ENCODE peak calls at places on chromosomes 13 and 19, in ten cellular contexts. One of them, this sample, is unnamed.

GRCh38 chr13:46640843-46641242 is 87.9 kb downstream of the LRCH1 start:
- DNase-seq in NB4: peak; percentile 45
- DNase-seq in omental fat pad: no peak
- DNase-seq in mucosa of descending colon: no peak
- DNase-seq in lower leg skin: no peak
- DNase-seq in PC-9: no peak
- DNase-seq in type B pancreatic cell: no peak
- DNase-seq in AG10803: no peak
- DNase-seq in esophagus squamous epithelium: no peak
- DNase-seq in Panc1: no peak
- DNase-seq in this sample: no peak

GRCh38 chr13:50406831-50407230 is 391.6 kb downstream of the KCNRG start:
- DNase-seq in lower leg skin: no peak
- DNase-seq in omental fat pad: no peak
- DNase-seq in type B pancreatic cell: no peak
- DNase-seq in esophagus squamous epithelium: no peak
- DNase-seq in PC-9: no peak
- DNase-seq in AG10803: no peak
- DNase-seq in NB4: no peak
- DNase-seq in Panc1: no peak
- DNase-seq in mucosa of descending colon: no peak
- DNase-seq in this sample: no peak

GRCh38 chr13:80386592-80386991 is 45.7 kb upstream of the SPRY2 start:
- DNase-seq in omental fat pad: no peak
- DNase-seq in PC-9: no peak
- DNase-seq in type B pancreatic cell: no peak
- DNase-seq in mucosa of descending colon: no peak
- DNase-seq in AG10803: no peak
- DNase-seq in esophagus squamous epithelium: no peak
- DNase-seq in lower leg skin: no peak
- DNase-seq in Panc1: no peak
- DNase-seq in NB4: no peak
- DNase-seq in this sample: no peak

GRCh38 chr19:39038098-39038497 is 5.7 kb upstream of the FBXO27 start:
- DNase-seq in NB4: peak; percentile 39
- DNase-seq in type B pancreatic cell: no peak
- DNase-seq in Panc1: no peak
- DNase-seq in omental fat pad: no peak
- DNase-seq in lower leg skin: no peak
- DNase-seq in esophagus squamous epithelium: no peak
- DNase-seq in AG10803: peak; percentile 27
- DNase-seq in mucosa of descending colon: no peak
- DNase-seq in PC-9: no peak
- DNase-seq in this sample: peak; percentile 69

GRCh38 chr13:95356916-95357315 is 55.7 kb upstream of the ABCC4 start:
- DNase-seq in AG10803: no peak
- DNase-seq in type B pancreatic cell: no peak
- DNase-seq in lower leg skin: no peak
- DNase-seq in NB4: no peak
- DNase-seq in omental fat pad: no peak
- DNase-seq in esophagus squamous epithelium: no peak
- DNase-seq in PC-9: no peak
- DNase-seq in mucosa of descending colon: no peak
- DNase-seq in Panc1: no peak
- DNase-seq in this sample: no peak

GRCh38 chr13:110014719-110015118 is 228.3 kb upstream of the IRS2 start:
- DNase-seq in PC-9: no peak
- DNase-seq in type B pancreatic cell: no peak
- DNase-seq in esophagus squamous epithelium: no peak
- DNase-seq in NB4: no peak
- DNase-seq in omental fat pad: no peak
- DNase-seq in lower leg skin: no peak
- DNase-seq in mucosa of descending colon: no peak
- DNase-seq in AG10803: no peak
- DNase-seq in Panc1: no peak
- DNase-seq in this sample: no peak

GRCh38 chr13:82758056-82758455 is 1124.2 kb downstream of the SLITRK1 start:
- DNase-seq in AG10803: peak; percentile 17
- DNase-seq in NB4: peak; percentile 40
- DNase-seq in type B pancreatic cell: no peak
- DNase-seq in mucosa of descending colon: no peak
- DNase-seq in lower leg skin: no peak
- DNase-seq in esophagus squamous epithelium: no peak
- DNase-seq in Panc1: no peak
- DNase-seq in PC-9: no peak
- DNase-seq in omental fat pad: no peak
- DNase-seq in this sample: no peak

GRCh38 chr13:113220141-113220598 is 10.8 kb downstream of the CUL4A start:
- DNase-seq in mucosa of descending colon: peak; percentile 70
- DNase-seq in omental fat pad: no peak
- DNase-seq in type B pancreatic cell: no peak
- DNase-seq in lower leg skin: no peak
- DNase-seq in NB4: no peak
- DNase-seq in Panc1: no peak
- DNase-seq in PC-9: no peak
- DNase-seq in AG10803: no peak
- DNase-seq in esophagus squamous epithelium: no peak
- DNase-seq in this sample: no peak

GRCh38 chr13:61286148-61286745 is 129.4 kb downstream of the PCDH20 start:
- DNase-seq in esophagus squamous epithelium: no peak
- DNase-seq in lower leg skin: no peak
- DNase-seq in type B pancreatic cell: no peak
- DNase-seq in NB4: peak; percentile 44
- DNase-seq in mucosa of descending colon: no peak
- DNase-seq in AG10803: no peak
- DNase-seq in Panc1: no peak
- DNase-seq in omental fat pad: no peak
- DNase-seq in PC-9: no peak
- DNase-seq in this sample: no peak

GRCh38 chr13:84654654-84655244 is 772.5 kb upstream of the SLITRK1 start:
- DNase-seq in lower leg skin: no peak
- DNase-seq in type B pancreatic cell: no peak
- DNase-seq in omental fat pad: no peak
- DNase-seq in mucosa of descending colon: no peak
- DNase-seq in AG10803: no peak
- DNase-seq in NB4: no peak
- DNase-seq in Panc1: no peak
- DNase-seq in esophagus squamous epithelium: no peak
- DNase-seq in PC-9: no peak
- DNase-seq in this sample: no peak

GRCh38 chr13:61036715-61037114 is 378.9 kb downstream of the PCDH20 start:
- DNase-seq in Panc1: no peak
- DNase-seq in mucosa of descending colon: no peak
- DNase-seq in lower leg skin: no peak
- DNase-seq in PC-9: no peak
- DNase-seq in esophagus squamous epithelium: no peak
- DNase-seq in type B pancreatic cell: no peak
- DNase-seq in omental fat pad: no peak
- DNase-seq in NB4: no peak
- DNase-seq in AG10803: no peak
- DNase-seq in this sample: no peak

GRCh38 chr19:3986260-3987041 is 1.2 kb upstream of the EEF2 start:
- DNase-seq in NB4: peak; percentile 82
- DNase-seq in AG10803: peak; percentile 80
- DNase-seq in type B pancreatic cell: no peak
- DNase-seq in PC-9: peak; percentile 70
- DNase-seq in lower leg skin: no peak
- DNase-seq in mucosa of descending colon: no peak
- DNase-seq in Panc1: no peak
- DNase-seq in esophagus squamous epithelium: no peak
- DNase-seq in omental fat pad: no peak
- DNase-seq in this sample: peak; percentile 62

GRCh38 chr13:26280295-26280694 is 26.4 kb downstream of the CDK8 start:
- DNase-seq in NB4: no peak
- DNase-seq in PC-9: no peak
- DNase-seq in esophagus squamous epithelium: no peak
- DNase-seq in lower leg skin: no peak
- DNase-seq in mucosa of descending colon: no peak
- DNase-seq in type B pancreatic cell: no peak
- DNase-seq in omental fat pad: no peak
- DNase-seq in Panc1: no peak
- DNase-seq in AG10803: peak; percentile 63
- DNase-seq in this sample: no peak

GRCh38 chr13:48266967-48267639 is 34.1 kb downstream of the ITM2B start:
- DNase-seq in esophagus squamous epithelium: no peak
- DNase-seq in omental fat pad: no peak
- DNase-seq in type B pancreatic cell: no peak
- DNase-seq in Panc1: no peak
- DNase-seq in mucosa of descending colon: no peak
- DNase-seq in PC-9: no peak
- DNase-seq in AG10803: no peak
- DNase-seq in lower leg skin: no peak
- DNase-seq in NB4: no peak
- DNase-seq in this sample: no peak

GRCh38 chr13:102903659-102904407 is 58.0 kb downstream of the ERCC5 start:
- DNase-seq in lower leg skin: no peak
- DNase-seq in Panc1: no peak
- DNase-seq in AG10803: peak; percentile 12
- DNase-seq in mucosa of descending colon: no peak
- DNase-seq in NB4: peak; percentile 30
- DNase-seq in omental fat pad: no peak
- DNase-seq in PC-9: no peak
- DNase-seq in type B pancreatic cell: no peak
- DNase-seq in esophagus squamous epithelium: no peak
- DNase-seq in this sample: no peak

GRCh38 chr13:44715287-44716224 is 139.4 kb upstream of the TSC22D1 start:
- DNase-seq in AG10803: peak; percentile 89
- DNase-seq in type B pancreatic cell: no peak
- DNase-seq in Panc1: no peak
- DNase-seq in omental fat pad: no peak
- DNase-seq in NB4: no peak
- DNase-seq in PC-9: no peak
- DNase-seq in esophagus squamous epithelium: no peak
- DNase-seq in lower leg skin: peak; percentile 43
- DNase-seq in mucosa of descending colon: no peak
- DNase-seq in this sample: no peak

GRCh38 chr13:48151766-48152165 is 56.9 kb upstream of the MED4 start:
- DNase-seq in esophagus squamous epithelium: no peak
- DNase-seq in mucosa of descending colon: no peak
- DNase-seq in type B pancreatic cell: no peak
- DNase-seq in lower leg skin: no peak
- DNase-seq in NB4: no peak
- DNase-seq in AG10803: no peak
- DNase-seq in PC-9: no peak
- DNase-seq in omental fat pad: no peak
- DNase-seq in Panc1: no peak
- DNase-seq in this sample: no peak

DNA sequence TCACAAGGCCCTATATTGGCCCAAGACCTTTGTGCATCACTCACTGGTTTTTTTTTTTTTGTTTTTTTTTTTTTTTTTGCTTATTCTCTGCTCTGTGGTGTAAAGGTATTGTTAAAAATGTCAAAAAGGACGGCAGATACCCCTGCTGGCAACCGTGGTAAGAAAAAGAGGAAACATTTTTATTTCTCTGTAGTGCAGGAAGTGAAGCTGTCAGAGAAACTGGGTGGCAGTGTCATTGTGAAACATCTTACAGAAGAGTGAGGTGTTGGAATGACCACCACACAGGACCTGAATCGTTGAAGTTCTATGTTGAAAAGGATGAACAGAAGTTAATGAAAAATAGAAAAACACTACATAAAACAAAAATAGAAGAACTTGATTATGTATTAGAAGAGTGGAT is 346.4 kb downstream of the FGF9 start:
- DNase-seq in type B pancreatic cell: no peak
- DNase-seq in omental fat pad: no peak
- DNase-seq in Panc1: no peak
- DNase-seq in AG10803: no peak
- DNase-seq in mucosa of descending colon: no peak
- DNase-seq in lower leg skin: no peak
- DNase-seq in PC-9: no peak
- DNase-seq in esophagus squamous epithelium: no peak
- DNase-seq in NB4: peak; percentile 84
- DNase-seq in this sample: no peak
- TF ChIP-seq CTCF in type B pancreatic cell: no peak
- TF ChIP-seq CTCF in omental fat pad: no peak
- TF ChIP-seq CTCF in Panc1: no peak
- TF ChIP-seq CTCF in AG10803: no peak
- TF ChIP-seq CTCF in mucosa of descending colon: no peak
- TF ChIP-seq CTCF in lower leg skin: no peak
- TF ChIP-seq CTCF in PC-9: no peak
- TF ChIP-seq CTCF in esophagus squamous epithelium: no peak
- TF ChIP-seq CTCF in NB4: no peak
- TF ChIP-seq CTCF in this sample: no peak

GRCh38 chr19:44587863-44588752 is 25.3 kb upstream of the IGSF23 start:
- DNase-seq in Panc1: peak; percentile 57
- DNase-seq in lower leg skin: no peak
- DNase-seq in omental fat pad: no peak
- DNase-seq in AG10803: peak; percentile 94
- DNase-seq in esophagus squamous epithelium: no peak
- DNase-seq in NB4: peak; percentile 82
- DNase-seq in type B pancreatic cell: no peak
- DNase-seq in PC-9: peak; percentile 99
- DNase-seq in mucosa of descending colon: no peak
- DNase-seq in this sample: peak; percentile 81
- TF ChIP-seq CTCF in Panc1: peak; percentile 14
- TF ChIP-seq CTCF in lower leg skin: no peak
- TF ChIP-seq CTCF in omental fat pad: no peak
- TF ChIP-seq CTCF in AG10803: peak; percentile 59
- TF ChIP-seq CTCF in esophagus squamous epithelium: no peak
- TF ChIP-seq CTCF in NB4: no peak
- TF ChIP-seq CTCF in type B pancreatic cell: no peak
- TF ChIP-seq CTCF in PC-9: peak; percentile 75
- TF ChIP-seq CTCF in mucosa of descending colon: no peak
- TF ChIP-seq CTCF in this sample: peak; percentile 19

GRCh38 chr19:10228925-10229324 is 2.2 kb downstream of the S1PR2 start:
- DNase-seq in omental fat pad: no peak
- DNase-seq in Panc1: no peak
- DNase-seq in type B pancreatic cell: no peak
- DNase-seq in mucosa of descending colon: no peak
- DNase-seq in esophagus squamous epithelium: no peak
- DNase-seq in lower leg skin: no peak
- DNase-seq in PC-9: no peak
- DNase-seq in NB4: peak; percentile 81
- DNase-seq in AG10803: peak; percentile 51
- DNase-seq in this sample: peak; percentile 9
- TF ChIP-seq CTCF in omental fat pad: no peak
- TF ChIP-seq CTCF in Panc1: peak; percentile 67
- TF ChIP-seq CTCF in type B pancreatic cell: peak; percentile 68
- TF ChIP-seq CTCF in mucosa of descending colon: peak; percentile 31
- TF ChIP-seq CTCF in esophagus squamous epithelium: peak; percentile 40
- TF ChIP-seq CTCF in lower leg skin: peak; percentile 46
- TF ChIP-seq CTCF in PC-9: peak; percentile 61
- TF ChIP-seq CTCF in NB4: peak; percentile 93
- TF ChIP-seq CTCF in AG10803: peak; percentile 59
- TF ChIP-seq CTCF in this sample: peak; percentile 25

DNA sequence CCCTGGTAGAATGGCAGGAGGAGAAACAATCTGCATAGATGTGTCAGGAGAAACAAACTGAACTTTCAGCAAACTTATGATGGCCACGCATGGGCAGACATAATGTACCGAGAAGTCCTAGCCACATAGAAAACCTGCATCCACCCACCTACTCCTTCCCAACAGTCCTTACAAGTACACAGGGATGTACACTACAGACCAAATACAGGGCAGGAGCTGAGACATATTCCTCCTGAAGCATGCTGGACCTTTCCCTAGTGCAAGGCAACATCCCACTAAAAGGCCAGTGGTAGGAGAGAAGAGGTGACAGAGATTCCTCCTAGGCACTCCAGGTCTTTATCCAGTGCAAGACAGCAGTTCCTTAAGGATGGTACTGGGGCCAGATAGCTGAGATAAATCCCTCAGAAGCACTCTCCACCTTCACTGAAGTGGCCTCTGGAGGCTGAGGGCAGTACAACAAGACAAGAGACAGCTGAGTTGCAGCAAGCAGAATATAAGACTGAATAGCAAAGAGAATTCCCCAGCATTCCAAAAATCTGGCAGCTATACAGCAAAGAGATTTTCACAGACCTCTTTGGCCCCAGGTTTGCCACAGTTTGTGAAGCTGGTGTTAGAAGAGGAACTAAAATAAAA is 18.3 kb downstream of the VWA8 start:
- DNase-seq in esophagus squamous epithelium: no peak
- DNase-seq in omental fat pad: no peak
- DNase-seq in Panc1: no peak
- DNase-seq in type B pancreatic cell: no peak
- DNase-seq in lower leg skin: no peak
- DNase-seq in AG10803: peak; percentile 74
- DNase-seq in PC-9: no peak
- DNase-seq in NB4: peak; percentile 22
- DNase-seq in mucosa of descending colon: no peak
- DNase-seq in this sample: no peak
- TF ChIP-seq CTCF in esophagus squamous epithelium: no peak
- TF ChIP-seq CTCF in omental fat pad: no peak
- TF ChIP-seq CTCF in Panc1: peak; percentile 32
- TF ChIP-seq CTCF in type B pancreatic cell: peak; percentile 41
- TF ChIP-seq CTCF in lower leg skin: no peak
- TF ChIP-seq CTCF in AG10803: peak; percentile 64
- TF ChIP-seq CTCF in PC-9: no peak
- TF ChIP-seq CTCF in NB4: peak; percentile 10
- TF ChIP-seq CTCF in mucosa of descending colon: no peak
- TF ChIP-seq CTCF in this sample: no peak